ENCODE peak calls at places on chromosomes 16 and 17, in six cellular contexts. T is ACHN; K is H54; A is stimulated activated CD8-positive, alpha-beta memory T cell treated with anti-CD3 and anti-CD28 coated beads, Interleukin-12 subunit alpha, Interleukin-12 subunit beta, amount 100 ng/mL, for 4 hours; Z is NB4; Q is NCI-H1092. I is an unnamed sample.

GRCh38 chr17:30549864-30550511 is 72.8 kb downstream of the GOSR1 start:
- DNase-seq in T (no peak), K (no peak), A (no peak), Z (no peak), Q (no peak), I (no peak)

GRCh38 chr17:6567528-6568185 is 11.3 kb upstream of the PITPNM3 start:
- DNase-seq in T (no peak), K (no peak), A (no peak), Z (no peak), Q (no peak), I (no peak)

GRCh38 chr16:11407047-11407982 is 62.1 kb downstream of the RMI2 start:
- DNase-seq in T (peak), K (peak), A (peak), Z (peak), Q (no peak), I (peak)

GRCh38 chr17:61574542-61575351 is 16.3 kb downstream of the NACA2 start:
- DNase-seq in T (peak), K (peak), A (no peak), Z (peak), Q (peak), I (no peak)

GRCh38 chr17:6366144-6366755 is 68.7 kb downstream of the AIPL1 start:
- DNase-seq in T (peak), K (peak), A (no peak), Z (peak), Q (no peak), I (no peak)

GRCh38 chr17:77489898-77490265 is 349.1 kb downstream of the SEC14L1 start:
- DNase-seq in T (no peak), K (no peak), A (no peak), Z (no peak), Q (no peak), I (no peak)

GRCh38 chr16:82801361-82801760 is 174.6 kb downstream of the CDH13 start:
- DNase-seq in T (no peak), K (no peak), A (no peak), Z (no peak), Q (no peak), I (no peak)

GRCh38 chr16:57539072-57539796 is 2.9 kb upstream of the CCDC102A start:
- DNase-seq in T (no peak), K (no peak), A (no peak), Z (peak), Q (no peak), I (no peak)

GRCh38 chr16:86072328-86073102 is 173.6 kb downstream of the IRF8 start:
- DNase-seq in T (peak), K (peak), A (no peak), Z (peak), Q (peak), I (peak)

GRCh38 chr17:73203135-73203787 is 10.4 kb downstream of the COG1 start:
- DNase-seq in T (no peak), K (no peak), A (no peak), Z (no peak), Q (no peak), I (no peak)

GRCh38 chr16:65622161-65622560 is 500.3 kb upstream of the CDH11 start:
- DNase-seq in T (no peak), K (no peak), A (no peak), Z (no peak), Q (no peak), I (no peak)

GRCh38 chr16:22683730-22684280 is 130.2 kb upstream of the HS3ST2 start:
- DNase-seq in T (no peak), K (no peak), A (no peak), Z (no peak), Q (no peak), I (no peak)

GRCh38 chr17:21417921-21418320 is 41.8 kb downstream of the KCNJ12 start:
- DNase-seq in T (no peak), K (no peak), A (no peak), Z (no peak), Q (no peak), I (no peak)

GRCh38 chr17:83133302-83134121 is 54.1 kb downstream of the METRNL start:
- DNase-seq in T (no peak), K (peak), A (no peak), Z (no peak), Q (no peak), I (no peak)

GRCh38 chr17:17849863-17850373 is 13.1 kb upstream of the SREBF1 start:
- DNase-seq in T (peak), K (peak), A (peak), Z (peak), Q (no peak), I (peak)

GRCh38 chr16:88681084-88681680 is 5.1 kb downstream of the SNAI3 start:
- DNase-seq in T (peak), K (no peak), A (no peak), Z (peak), Q (no peak), I (no peak)

GRCh38 chr16:4663756-4664465 is 29.5 kb upstream of the NUDT16L1 start:
- DNase-seq in T (no peak), K (no peak), A (no peak), Z (peak), Q (peak), I (no peak)

GRCh38 chr17:30573603-30574175 is 96.5 kb downstream of the GOSR1 start:
- DNase-seq in T (no peak), K (no peak), A (no peak), Z (no peak), Q (no peak), I (no peak)

GRCh38 chr16:61792194-61792904 is 243.9 kb downstream of the CDH8 start:
- DNase-seq in T (peak), K (no peak), A (no peak), Z (no peak), Q (no peak), I (no peak)

GRCh38 chr16:54140057-54140787 is 146.4 kb downstream of the IRX3 start:
- DNase-seq in T (no peak), K (no peak), A (no peak), Z (peak), Q (no peak), I (no peak)

GRCh38 chr16:84677017-84677803 is 22.6 kb upstream of the USP10 start:
- DNase-seq in T (no peak), K (no peak), A (no peak), Z (peak), Q (no peak), I (no peak)

GRCh38 chr16:21628196-21628726 is 24.1 kb downstream of the IGSF6 start:
- DNase-seq in T (peak), K (no peak), A (no peak), Z (no peak), Q (no peak), I (no peak)

GRCh38 chr16:2194166-2194834 is 2.1 kb downstream of the CASKIN1 start:
- DNase-seq in T (peak), K (peak), A (no peak), Z (peak), Q (no peak), I (no peak)

GRCh38 chr16:48409839-48410610 is 24.8 kb upstream of the SIAH1 start:
- DNase-seq in T (peak), K (peak), A (no peak), Z (peak), Q (no peak), I (no peak)